ENCODE peak calls at places on chromosomes 7 and 10, in five cellular contexts. H is heart left ventricle, O is Peyer's patch, A is Karpas-422, B is tibial artery. G is an unnamed sample.

GRCh38 chr7:144391823-144392255 is 11.7 kb downstream of the NOBOX start:
- DNase-seq in H (no peak), O (no peak), A (peak; percentile 83), B (no peak), G (no peak)

GRCh38 chr10:88004451-88004850 is 141.0 kb downstream of the PTEN start:
- DNase-seq in H (no peak), O (no peak), A (no peak), B (no peak), G (no peak)

GRCh38 chr10:30103595-30104310 is 44.4 kb upstream of the JCAD start:
- DNase-seq in H (no peak), O (no peak), A (no peak), B (no peak), G (no peak)

GRCh38 chr7:27965650-27966049 is 214.9 kb downstream of the JAZF1 start:
- DNase-seq in H (no peak), O (no peak), A (no peak), B (no peak), G (no peak)

GRCh38 chr7:80185571-80185970 is 50.9 kb downstream of the GNAI1 start:
- DNase-seq in H (no peak), O (no peak), A (no peak), B (no peak), G (no peak)

GRCh38 chr7:135508853-135509588 is 881 bp downstream of the CNOT4 start:
- DNase-seq in H (no peak), O (no peak), A (peak; percentile 81), B (no peak), G (peak; percentile 52)

GRCh38 chr7:27099224-27099838 is 3.2 kb downstream of the HOXA2 start:
- DNase-seq in H (no peak), O (no peak), A (no peak), B (no peak), G (no peak)

GRCh38 chr10:88293073-88293472 is 290.0 kb downstream of the RNLS start:
- DNase-seq in H (no peak), O (no peak), A (no peak), B (no peak), G (no peak)

GRCh38 chr7:43481905-43482678 is 100.8 kb upstream of the STK17A start:
- DNase-seq in H (no peak), O (no peak), A (no peak), B (no peak), G (no peak)

GRCh38 chr10:63738410-63738809 is 217.2 kb downstream of the REEP3 start:
- DNase-seq in H (no peak), O (peak; percentile 69), A (peak; percentile 28), B (no peak), G (no peak)

GRCh38 chr7:112510032-112510742 is 29.4 kb downstream of the LSMEM1 start:
- DNase-seq in H (no peak), O (no peak), A (no peak), B (no peak), G (no peak)

GRCh38 chr10:60901561-60902235 is 42.3 kb downstream of the RHOBTB1 start:
- DNase-seq in H (peak; percentile 91), O (no peak), A (no peak), B (peak; percentile 75), G (peak; percentile 93)

GRCh38 chr10:21505711-21506278 is 19.7 kb downstream of the SKIDA1 start:
- DNase-seq in H (no peak), O (no peak), A (no peak), B (no peak), G (no peak)

GRCh38 chr7:131159961-131160361 is 167.7 kb upstream of the MKLN1 start:
- DNase-seq in H (no peak), O (no peak), A (no peak), B (no peak), G (no peak)

GRCh38 chr7:37009282-37009681 is 285.0 kb upstream of the AOAH start:
- DNase-seq in H (no peak), O (no peak), A (no peak), B (no peak), G (no peak)

GRCh38 chr10:31467791-31468535 is 148.9 kb downstream of the ZEB1 start:
- DNase-seq in H (peak; percentile 26), O (peak; percentile 27), A (peak; percentile 61), B (no peak), G (peak; percentile 28)

GRCh38 chr7:38373155-38373554 is 99.7 kb upstream of the TARP start:
- DNase-seq in H (no peak), O (no peak), A (no peak), B (no peak), G (no peak)

GRCh38 chr10:33801705-33802104 is 467.2 kb upstream of the NRP1 start:
- DNase-seq in H (no peak), O (no peak), A (no peak), B (no peak), G (no peak)

GRCh38 chr10:100645609-100646008 is 99.8 kb upstream of the PAX2 start:
- DNase-seq in H (no peak), O (no peak), A (no peak), B (no peak), G (no peak)

GRCh38 chr10:11824825-11825224 is 1.7 kb downstream of the PROSER2 start:
- DNase-seq in H (no peak), O (no peak), A (no peak), B (no peak), G (no peak)

GRCh38 chr7:4782333-4783291 is 7.2 kb downstream of the AP5Z1 start:
- DNase-seq in H (no peak), O (no peak), A (no peak), B (no peak), G (no peak)
- H3K36me3 ChIP-seq in H (no peaks in the 10 kb centered on the region), O (peaks cover 77% of the 10 kb centered on the region), A (no peaks in the 10 kb centered on the region), B (peaks cover 69% of the 10 kb centered on the region), G (no peaks in the 10 kb centered on the region)

GRCh38 chr7:64557601-64558322 is 5.1 kb downstream of the ZNF680 start:
- DNase-seq in H (no peak), O (no peak), A (peak; percentile 33), B (no peak), G (no peak)
- H3K36me3 ChIP-seq in H (no peaks in the 10 kb centered on the region), O (no peaks in the 10 kb centered on the region), A (peaks cover 55% of the 10 kb centered on the region), B (no peaks in the 10 kb centered on the region), G (no peaks in the 10 kb centered on the region)

GRCh38 chr7:44706788-44707557 is 41.7 kb upstream of the ZMIZ2 start:
- DNase-seq in H (peak; percentile 48), O (no peak), A (no peak), B (peak; percentile 41), G (no peak)
- H3K36me3 ChIP-seq in H (no peaks in the 10 kb centered on the region), O (peaks cover 60% of the 10 kb centered on the region), A (no peaks in the 10 kb centered on the region), B (peaks cover 69% of the 10 kb centered on the region), G (no peaks in the 10 kb centered on the region)

DNA sequence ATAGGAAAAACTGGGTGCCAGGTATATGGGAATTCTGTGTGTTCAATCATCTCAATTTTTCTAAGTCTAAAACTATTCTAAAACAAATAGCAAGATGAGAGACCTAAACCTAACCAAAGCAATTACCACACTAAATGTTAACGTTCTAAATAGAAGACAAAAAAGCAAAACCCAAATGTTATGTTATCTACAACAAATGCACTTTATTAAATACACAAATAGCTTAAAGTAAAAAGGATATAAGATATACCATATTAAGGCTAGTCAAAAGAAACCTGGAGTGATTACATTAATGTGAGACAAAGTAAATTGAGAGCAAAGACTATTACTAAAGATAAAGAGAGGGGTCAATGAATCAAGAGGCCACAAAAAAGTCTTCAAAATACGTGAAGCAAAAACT is 81.4 kb downstream of the LARP4B start:
- DNase-seq in H (no peak), O (no peak), A (no peak), B (no peak), G (no peak)
- H3K36me3 ChIP-seq in H (no peaks in the 10 kb centered on the region), O (peaks cover 19% of the 10 kb centered on the region), A (peaks cover 68% of the 10 kb centered on the region), B (peaks cover 35% of the 10 kb centered on the region), G (no peaks in the 10 kb centered on the region)

GRCh38 chr7:90830302-90830701 is 234.2 kb downstream of the CDK14 start:
- DNase-seq in H (no peak), O (no peak), A (no peak), B (no peak), G (no peak)

GRCh38 chr7:90833443-90833842 is 237.3 kb downstream of the CDK14 start:
- DNase-seq in H (no peak), O (no peak), A (no peak), B (no peak), G (no peak)

GRCh38 chr7:90834771-90835170 is 238.7 kb downstream of the CDK14 start:
- DNase-seq in H (no peak), O (no peak), A (no peak), B (no peak), G (no peak)

GRCh38 chr7:90835861-90836260 is 239.7 kb downstream of the CDK14 start:
- DNase-seq in H (no peak), O (no peak), A (no peak), B (no peak), G (no peak)

GRCh38 chr7:90832726-90833125 is 236.6 kb downstream of the CDK14 start:
- DNase-seq in H (no peak), O (no peak), A (no peak), B (no peak), G (no peak)
- H3K36me3 ChIP-seq in H (no peaks in the 10 kb centered on the region), O (no peaks in the 10 kb centered on the region), A (peaks cover 19% of the 10 kb centered on the region), B (no peaks in the 10 kb centered on the region), G (no peaks in the 10 kb centered on the region)

G was measured in testis.